ENCODE peak calls at places on chromosomes 3 and 15, in nine cellular contexts. One of them, this sample, is unnamed.

GRCh38 chr3:116930786-116931185 is 221.2 kb downstream of the TUSC7 start:
- DNase-seq in IMR-90: peak
- DNase-seq in breast epithelium: no peak
- DNase-seq in nucleus accumbens: no peak
- DNase-seq in EL: peak
- DNase-seq in GM12865: peak
- DNase-seq in activated naive CD8-positive, alpha-beta T cell treated with anti-CD3 and anti-CD28 coated beads for 36 hours: no peak
- DNase-seq in SW480: no peak
- DNase-seq in lower lobe of right lung: no peak
- DNase-seq in this sample: no peak

GRCh38 chr3:187896664-187897063 is 151.4 kb upstream of the BCL6 start:
- DNase-seq in IMR-90: no peak
- DNase-seq in breast epithelium: no peak
- DNase-seq in nucleus accumbens: no peak
- DNase-seq in EL: no peak
- DNase-seq in GM12865: no peak
- DNase-seq in activated naive CD8-positive, alpha-beta T cell treated with anti-CD3 and anti-CD28 coated beads for 36 hours: no peak
- DNase-seq in SW480: no peak
- DNase-seq in lower lobe of right lung: no peak
- DNase-seq in this sample: no peak

GRCh38 chr3:171563298-171563697 is 103.1 kb upstream of the TNIK start:
- DNase-seq in IMR-90: no peak
- DNase-seq in breast epithelium: no peak
- DNase-seq in nucleus accumbens: no peak
- DNase-seq in EL: no peak
- DNase-seq in GM12865: peak
- DNase-seq in activated naive CD8-positive, alpha-beta T cell treated with anti-CD3 and anti-CD28 coated beads for 36 hours: no peak
- DNase-seq in SW480: no peak
- DNase-seq in lower lobe of right lung: no peak
- DNase-seq in this sample: no peak

GRCh38 chr3:106333911-106334618 is 465.3 kb upstream of the CBLB start:
- DNase-seq in IMR-90: peak
- DNase-seq in breast epithelium: no peak
- DNase-seq in nucleus accumbens: no peak
- DNase-seq in EL: peak
- DNase-seq in GM12865: peak
- DNase-seq in activated naive CD8-positive, alpha-beta T cell treated with anti-CD3 and anti-CD28 coated beads for 36 hours: peak
- DNase-seq in SW480: no peak
- DNase-seq in lower lobe of right lung: no peak
- DNase-seq in this sample: no peak

GRCh38 chr3:173913397-173913796 is 515.9 kb downstream of the NLGN1 start:
- DNase-seq in IMR-90: peak
- DNase-seq in breast epithelium: no peak
- DNase-seq in nucleus accumbens: no peak
- DNase-seq in EL: peak
- DNase-seq in GM12865: no peak
- DNase-seq in activated naive CD8-positive, alpha-beta T cell treated with anti-CD3 and anti-CD28 coated beads for 36 hours: no peak
- DNase-seq in SW480: no peak
- DNase-seq in lower lobe of right lung: no peak
- DNase-seq in this sample: no peak

GRCh38 chr3:14301558-14301957 is 100.8 kb upstream of the SLC6A6 start:
- DNase-seq in IMR-90: peak
- DNase-seq in breast epithelium: peak
- DNase-seq in nucleus accumbens: no peak
- DNase-seq in EL: peak
- DNase-seq in GM12865: no peak
- DNase-seq in activated naive CD8-positive, alpha-beta T cell treated with anti-CD3 and anti-CD28 coated beads for 36 hours: no peak
- DNase-seq in SW480: no peak
- DNase-seq in lower lobe of right lung: peak
- DNase-seq in this sample: no peak

GRCh38 chr3:66606868-66607267 is 106.0 kb upstream of the LRIG1 start:
- DNase-seq in IMR-90: no peak
- DNase-seq in breast epithelium: no peak
- DNase-seq in nucleus accumbens: no peak
- DNase-seq in EL: no peak
- DNase-seq in GM12865: no peak
- DNase-seq in activated naive CD8-positive, alpha-beta T cell treated with anti-CD3 and anti-CD28 coated beads for 36 hours: no peak
- DNase-seq in SW480: no peak
- DNase-seq in lower lobe of right lung: no peak
- DNase-seq in this sample: no peak

GRCh38 chr15:98410328-98410727 is 238.0 kb upstream of the IGF1R start:
- DNase-seq in IMR-90: no peak
- DNase-seq in breast epithelium: no peak
- DNase-seq in nucleus accumbens: no peak
- DNase-seq in EL: no peak
- DNase-seq in GM12865: no peak
- DNase-seq in activated naive CD8-positive, alpha-beta T cell treated with anti-CD3 and anti-CD28 coated beads for 36 hours: no peak
- DNase-seq in SW480: no peak
- DNase-seq in lower lobe of right lung: no peak
- DNase-seq in this sample: no peak

GRCh38 chr3:45890405-45890804 is 4.1 kb downstream of the CCR9 start:
- DNase-seq in IMR-90: no peak
- DNase-seq in breast epithelium: no peak
- DNase-seq in nucleus accumbens: no peak
- DNase-seq in EL: no peak
- DNase-seq in GM12865: no peak
- DNase-seq in activated naive CD8-positive, alpha-beta T cell treated with anti-CD3 and anti-CD28 coated beads for 36 hours: no peak
- DNase-seq in SW480: no peak
- DNase-seq in lower lobe of right lung: no peak
- DNase-seq in this sample: no peak

GRCh38 chr3:197333901-197334639 is 35.7 kb upstream of the DLG1 start:
- DNase-seq in IMR-90: no peak
- DNase-seq in breast epithelium: no peak
- DNase-seq in nucleus accumbens: no peak
- DNase-seq in EL: no peak
- DNase-seq in GM12865: no peak
- DNase-seq in activated naive CD8-positive, alpha-beta T cell treated with anti-CD3 and anti-CD28 coated beads for 36 hours: no peak
- DNase-seq in SW480: no peak
- DNase-seq in lower lobe of right lung: no peak
- DNase-seq in this sample: no peak